ENCODE peak calls at places on chromosomes 12 and 14, in six cellular contexts. Q is HepG2, I is HCT116, V is SK-N-SH, Z is GM12878, H is K562. G is an unnamed sample.

GRCh38 chr12:56046027-56046780 is 4.5 kb downstream of the RPS26 start:
- DNase-seq in Q (no peak), I (no peak), V (no peak), Z (no peak), H (no peak), G (no peak)

GRCh38 chr14:99134333-99135046 is 137.5 kb downstream of the BCL11B start:
- DNase-seq in Q (no peak), I (no peak), V (peak), Z (no peak), H (no peak), G (no peak)

GRCh38 chr12:94057262-94058151 is 90.9 kb upstream of the PLXNC1 start:
- DNase-seq in Q (peak), I (no peak), V (no peak), Z (no peak), H (no peak), G (no peak)

GRCh38 chr14:31380106-31380505 is 40.2 kb downstream of the HEATR5A start:
- DNase-seq in Q (no peak), I (no peak), V (no peak), Z (no peak), H (no peak), G (no peak)

GRCh38 chr14:78399316-78399889 is 229.2 kb downstream of the NRXN3 start:
- DNase-seq in Q (no peak), I (no peak), V (no peak), Z (no peak), H (no peak), G (no peak)

GRCh38 chr12:75081305-75081704 is 128.3 kb downstream of the KCNC2 start:
- DNase-seq in Q (no peak), I (no peak), V (no peak), Z (no peak), H (no peak), G (no peak)

GRCh38 chr12:107131832-107132616 is 38.7 kb upstream of the CRY1 start:
- DNase-seq in Q (peak), I (peak), V (peak), Z (no peak), H (peak), G (peak)

GRCh38 chr12:38785376-38785775 is 120.0 kb downstream of the CPNE8 start:
- DNase-seq in Q (no peak), I (no peak), V (no peak), Z (no peak), H (no peak), G (no peak)

GRCh38 chr12:58787021-58787760 is 133.1 kb downstream of the LRIG3 start:
- DNase-seq in Q (no peak), I (no peak), V (no peak), Z (no peak), H (no peak), G (no peak)

GRCh38 chr12:110901401-110901800 is 19.0 kb downstream of the MYL2 start:
- DNase-seq in Q (peak), I (no peak), V (no peak), Z (no peak), H (no peak), G (no peak)

GRCh38 chr12:57157588-57158173 is 10.3 kb upstream of the LRP1-AS start:
- DNase-seq in Q (no peak), I (no peak), V (no peak), Z (no peak), H (no peak), G (no peak)

GRCh38 chr14:96603350-96604255 is 101.4 kb downstream of the PAPOLA start:
- DNase-seq in Q (no peak), I (no peak), V (no peak), Z (no peak), H (no peak), G (no peak)

GRCh38 chr14:53608369-53608768 is 348.3 kb downstream of the BMP4 start:
- DNase-seq in Q (no peak), I (peak), V (no peak), Z (no peak), H (no peak), G (no peak)

GRCh38 chr12:7716391-7716790 is 5.2 kb downstream of the DPPA3 start:
- DNase-seq in Q (peak), I (peak), V (no peak), Z (no peak), H (peak), G (no peak)

GRCh38 chr12:85575115-85576096 is 260.8 kb downstream of the RASSF9 start:
- DNase-seq in Q (peak), I (peak), V (peak), Z (peak), H (peak), G (peak)

GRCh38 chr12:53056296-53056695 is 6.4 kb downstream of the TNS2 start:
- DNase-seq in Q (no peak), I (no peak), V (no peak), Z (no peak), H (no peak), G (no peak)

GRCh38 chr12:67625004-67625403 is 23.5 kb upstream of the DYRK2 start:
- DNase-seq in Q (no peak), I (no peak), V (no peak), Z (no peak), H (no peak), G (no peak)

GRCh38 chr12:78802593-78802992 is 62.0 kb upstream of the SYT1 start:
- DNase-seq in Q (no peak), I (no peak), V (peak), Z (no peak), H (no peak), G (no peak)

GRCh38 chr12:8120072-8120713 is 3.2 kb upstream of the CLEC4A start:
- DNase-seq in Q (no peak), I (no peak), V (no peak), Z (no peak), H (no peak), G (no peak)

GRCh38 chr12:6215932-6216494 is 15.8 kb downstream of the CD9 start:
- DNase-seq in Q (no peak), I (peak), V (no peak), Z (no peak), H (no peak), G (peak)

GRCh38 chr14:65100905-65101541 is 1.3 kb downstream of the MAX start:
- DNase-seq in Q (no peak), I (no peak), V (no peak), Z (no peak), H (no peak), G (no peak)

GRCh38 chr12:105724651-105725050 is 394.2 kb downstream of the C12orf75 start:
- DNase-seq in Q (no peak), I (no peak), V (no peak), Z (no peak), H (no peak), G (no peak)

GRCh38 chr14:104148433-104149277 is 10.3 kb downstream of the KIF26A start:
- DNase-seq in Q (no peak), I (no peak), V (no peak), Z (no peak), H (no peak), G (no peak)

GRCh38 chr14:21668377-21668776 is 5.2 kb downstream of the OR4E1 start:
- DNase-seq in Q (peak), I (no peak), V (no peak), Z (no peak), H (no peak), G (peak)

GRCh38 chr12:84779169-84779568 is 133.4 kb downstream of the SLC6A15 start:
- DNase-seq in Q (no peak), I (no peak), V (no peak), Z (no peak), H (no peak), G (no peak)

GRCh38 chr12:123165537-123165936 is 14.6 kb upstream of the PITPNM2 start:
- DNase-seq in Q (no peak), I (no peak), V (no peak), Z (no peak), H (no peak), G (no peak)

GRCh38 chr12:76685246-76685678 is 78.7 kb upstream of the ZDHHC17 start:
- DNase-seq in Q (no peak), I (no peak), V (no peak), Z (no peak), H (no peak), G (no peak)

GRCh38 chr14:50347521-50347920 is 35.4 kb downstream of the DMAC2L start:
- DNase-seq in Q (no peak), I (no peak), V (no peak), Z (no peak), H (peak), G (no peak)

GRCh38 chr12:48237048-48237630 is 34.0 kb upstream of the OR10AD1 start:
- DNase-seq in Q (no peak), I (no peak), V (no peak), Z (no peak), H (no peak), G (no peak)

GRCh38 chr12:47071241-47071852 is 8.1 kb upstream of the PCED1B start:
- DNase-seq in Q (peak), I (no peak), V (no peak), Z (no peak), H (peak), G (no peak)

GRCh38 chr12:82912406-82912805 is 225.7 kb downstream of the TMTC2 start:
- DNase-seq in Q (no peak), I (no peak), V (no peak), Z (no peak), H (no peak), G (no peak)

GRCh38 chr12:19085090-19085489 is 44.4 kb upstream of the PLEKHA5 start:
- DNase-seq in Q (no peak), I (no peak), V (no peak), Z (no peak), H (no peak), G (no peak)

GRCh38 chr14:62304172-62304571 is 542.0 kb downstream of the SNAPC1 start:
- DNase-seq in Q (peak), I (no peak), V (no peak), Z (no peak), H (no peak), G (no peak)

GRCh38 chr14:58077621-58078020 is 74.4 kb downstream of the ARMH4 start:
- DNase-seq in Q (no peak), I (no peak), V (no peak), Z (no peak), H (no peak), G (no peak)

GRCh38 chr12:95836185-95836609 is 22.6 kb upstream of the SNRPF start:
- DNase-seq in Q (no peak), I (no peak), V (peak), Z (no peak), H (no peak), G (no peak)

GRCh38 chr12:15629108-15629507 is 160.1 kb downstream of the EPS8 start:
- DNase-seq in Q (peak), I (peak), V (no peak), Z (peak), H (no peak), G (peak)

GRCh38 chr14:68978550-68978911 is 571 bp downstream of the ACTN1 start:
- DNase-seq in Q (no peak), I (no peak), V (peak), Z (no peak), H (peak), G (no peak)

GRCh38 chr14:99668998-99669314 is 15.1 kb upstream of the CYP46A1 start:
- DNase-seq in Q (no peak), I (no peak), V (no peak), Z (no peak), H (no peak), G (no peak)

GRCh38 chr12:93683410-93683809 is 6.2 kb downstream of the CRADD start:
- DNase-seq in Q (no peak), I (no peak), V (no peak), Z (no peak), H (no peak), G (no peak)

DNA sequence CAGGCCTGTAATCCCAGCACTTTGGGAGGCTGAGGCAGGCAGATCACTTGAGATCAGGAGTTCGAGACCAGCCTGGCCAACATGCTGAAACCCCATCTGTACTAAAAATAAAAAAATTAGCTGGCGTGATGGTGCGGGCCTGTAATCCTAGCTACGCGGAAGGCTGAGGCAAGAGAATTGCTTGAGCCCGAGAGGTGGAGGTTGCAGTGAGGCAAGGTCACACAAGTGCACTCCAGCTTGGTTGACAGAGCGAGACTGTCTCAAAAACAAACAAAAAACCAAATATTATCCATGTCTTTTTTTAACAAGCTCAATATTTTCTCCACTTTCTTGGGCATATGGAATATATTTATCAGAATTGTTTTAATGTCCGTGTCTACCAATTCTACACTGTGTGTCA is 89.6 kb downstream of the LMNTD1 start:
- DNase-seq in Q (no peak), I (no peak), V (no peak), Z (no peak), H (no peak), G (no peak)
- TF ChIP-seq REST in Q (no peak), I (no peak), V (no peak), Z (no peak), H (no peak), G (no peak)

GRCh38 chr14:87979689-87980088 is 13.3 kb downstream of the GALC start:
- DNase-seq in Q (no peak), I (no peak), V (no peak), Z (no peak), H (no peak), G (no peak)
- TF ChIP-seq SIN3A in Q (no peak), I (no peak), V (no peak), Z (no peak), H (no peak), G (no peak)

DNA sequence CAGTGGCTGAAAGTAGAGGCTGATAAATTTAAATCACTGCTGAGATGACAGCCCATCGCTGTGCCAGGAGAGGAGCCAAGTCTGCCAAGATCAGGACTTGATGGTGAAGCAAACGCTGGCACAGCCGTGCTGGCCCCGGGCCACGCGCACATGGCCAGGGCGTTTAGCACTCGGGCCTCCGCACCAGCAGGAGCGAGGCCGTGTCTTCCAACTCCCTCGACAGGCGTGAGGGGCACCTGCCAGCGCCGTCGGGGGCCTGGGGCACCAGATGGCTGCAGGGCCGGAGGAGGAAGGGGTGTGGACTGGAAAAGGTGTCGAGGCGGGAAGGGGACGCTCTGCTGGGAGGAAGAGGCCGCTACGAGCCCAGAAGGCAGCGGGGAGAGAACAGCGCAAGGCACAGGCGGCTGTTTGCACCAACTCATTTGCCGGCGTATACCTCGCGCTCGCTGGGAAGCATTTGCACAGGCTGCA is 29.6 kb downstream of the RIMBP2 start:
- DNase-seq in Q (no peak), I (no peak), V (no peak), Z (no peak), H (no peak), G (no peak)
- TF ChIP-seq REST in Q (no peak), I (no peak), V (no peak), Z (no peak), H (no peak), G (no peak)

GRCh38 chr14:85732031-85732430 is 202.1 kb downstream of the FLRT2 start:
- DNase-seq in Q (no peak), I (no peak), V (no peak), Z (no peak), H (no peak), G (no peak)
- TF ChIP-seq SIN3A in Q (no peak), I (no peak), V (no peak), Z (no peak), H (no peak), G (no peak)

DNA sequence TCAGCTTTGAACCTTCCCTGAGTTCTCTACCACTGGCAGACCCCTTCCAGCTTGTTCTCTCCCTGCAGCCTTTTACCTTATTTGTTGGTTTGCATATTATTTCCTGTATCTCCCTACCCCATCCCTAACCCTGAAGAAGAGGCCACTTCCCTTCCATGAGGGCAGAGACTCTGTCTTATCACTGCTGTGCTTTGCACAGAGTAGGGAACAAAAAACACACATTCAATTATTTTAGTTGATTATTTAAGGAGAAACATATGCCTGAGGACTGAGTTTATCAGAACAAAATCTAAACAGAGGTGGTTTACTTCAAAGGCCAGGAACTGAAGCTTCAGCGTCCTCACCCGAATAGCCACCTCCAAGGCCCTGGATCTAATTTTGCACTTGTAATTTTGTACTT is 111.7 kb upstream of the RFLNA start:
- DNase-seq in Q (no peak), I (no peak), V (no peak), Z (no peak), H (no peak), G (no peak)
- TF ChIP-seq REST in Q (no peak), I (no peak), V (no peak), Z (no peak), H (no peak), G (no peak)

GRCh38 chr14:71150737-71151136 is 243.5 kb downstream of the PCNX1 start:
- DNase-seq in Q (no peak), I (no peak), V (no peak), Z (no peak), H (no peak), G (no peak)

GRCh38 chr14:71143391-71144290 is 236.4 kb downstream of the PCNX1 start:
- DNase-seq in Q (peak), I (no peak), V (no peak), Z (no peak), H (peak), G (no peak)

GRCh38 chr14:71148627-71149026 is 241.4 kb downstream of the PCNX1 start:
- DNase-seq in Q (no peak), I (no peak), V (no peak), Z (no peak), H (no peak), G (no peak)
- TF ChIP-seq SIN3A in Q (no peak), I (no peak), V (no peak), Z (no peak), H (no peak), G (no peak)

GRCh38 chr12:43882578-43883178 is 46.8 kb downstream of the TMEM117 start:
- DNase-seq in Q (peak), I (peak), V (peak), Z (peak), H (peak), G (peak)
- TF ChIP-seq REST in Q (no peak), I (no peak), V (no peak), Z (no peak), H (no peak), G (no peak)

GRCh38 chr12:131570596-131570995 is 140.3 kb upstream of the SFSWAP start:
- DNase-seq in Q (no peak), I (no peak), V (no peak), Z (no peak), H (no peak), G (no peak)
- TF ChIP-seq SIN3A in Q (no peak), I (no peak), V (no peak), Z (no peak), H (no peak), G (no peak)

GRCh38 chr12:64611430-64612286 is 1.4 kb downstream of the RASSF3 start:
- DNase-seq in Q (no peak), I (no peak), V (peak), Z (no peak), H (no peak), G (no peak)

GRCh38 chr12:64610660-64611429 is 550 bp downstream of the RASSF3 start:
- DNase-seq in Q (peak), I (no peak), V (peak), Z (no peak), H (peak), G (no peak)

GRCh38 chr12:64610092-64610659 is at the start of gene RASSF3:
- DNase-seq in Q (peak), I (peak), V (peak), Z (no peak), H (peak), G (no peak)

GRCh38 chr12:64609543-64610091 is 678 bp upstream of the RASSF3 start:
- DNase-seq in Q (no peak), I (no peak), V (peak), Z (no peak), H (no peak), G (no peak)

GRCh38 chr12:64608901-64609542 is 1.3 kb upstream of the RASSF3 start:
- DNase-seq in Q (peak), I (peak), V (peak), Z (peak), H (peak), G (peak)
- TF ChIP-seq REST in Q (no peak), I (no peak), V (no peak), Z (no peak), H (no peak), G (no peak)